ENCODE peak calls at places on chromosomes 16 and 17, in six cellular contexts. J is GM12878, M is neural progenitor cell, F is PC-3, K is K562, S is H1. C is an unnamed sample.

GRCh38 chr17:6195123-6195522 is 124.9 kb downstream of the WSCD1 start:
- DNase-seq in J (no peak), M (no peak), F (no peak), K (no peak), S (no peak), C (no peak)

GRCh38 chr17:49580981-49581644 is 5.4 kb downstream of the NXPH3 start:
- DNase-seq in J (no peak), M (no peak), F (no peak), K (no peak), S (no peak), C (no peak)

GRCh38 chr16:22395960-22396359 is 21.5 kb upstream of the CDR2 start:
- DNase-seq in J (no peak), M (no peak), F (no peak), K (no peak), S (no peak), C (no peak)

GRCh38 chr17:80605326-80606066 is 60.9 kb downstream of the RPTOR start:
- DNase-seq in J (peak; percentile 85), M (no peak), F (peak; percentile 90), K (peak; percentile 33), S (no peak), C (no peak)

GRCh38 chr17:62134397-62134796 is 69.3 kb upstream of the MED13 start:
- DNase-seq in J (no peak), M (no peak), F (no peak), K (no peak), S (no peak), C (no peak)

GRCh38 chr16:50402298-50402895 is 33.6 kb upstream of the BRD7 start:
- DNase-seq in J (no peak), M (no peak), F (no peak), K (no peak), S (no peak), C (no peak)

GRCh38 chr16:57739756-57740422 is 4.3 kb downstream of the KATNB1 start:
- DNase-seq in J (no peak), M (no peak), F (no peak), K (no peak), S (no peak), C (no peak)

GRCh38 chr16:87675111-87675510 is 72.8 kb downstream of the JPH3 start:
- DNase-seq in J (no peak), M (peak; percentile 32), F (no peak), K (no peak), S (no peak), C (no peak)

GRCh38 chr16:67257486-67258159 is 8.8 kb downstream of the SLC9A5 start:
- DNase-seq in J (no peak), M (no peak), F (no peak), K (no peak), S (no peak), C (no peak)

GRCh38 chr17:574061-574460 is 140.6 kb downstream of the VPS53 start:
- DNase-seq in J (no peak), M (no peak), F (no peak), K (no peak), S (no peak), C (no peak)

GRCh38 chr17:27049104-27049784 is 244.7 kb upstream of the WSB1 start:
- DNase-seq in J (no peak), M (no peak), F (peak; percentile 56), K (no peak), S (no peak), C (no peak)
- H3K9me3 ChIP-seq in J (no peaks in the 10 kb centered on the region), M (peaks cover 37% of the 10 kb centered on the region), F (no peaks in the 10 kb centered on the region), K (no peaks in the 10 kb centered on the region), S (peaks cover 68% of the 10 kb centered on the region), C (no peaks in the 10 kb centered on the region)

DNA sequence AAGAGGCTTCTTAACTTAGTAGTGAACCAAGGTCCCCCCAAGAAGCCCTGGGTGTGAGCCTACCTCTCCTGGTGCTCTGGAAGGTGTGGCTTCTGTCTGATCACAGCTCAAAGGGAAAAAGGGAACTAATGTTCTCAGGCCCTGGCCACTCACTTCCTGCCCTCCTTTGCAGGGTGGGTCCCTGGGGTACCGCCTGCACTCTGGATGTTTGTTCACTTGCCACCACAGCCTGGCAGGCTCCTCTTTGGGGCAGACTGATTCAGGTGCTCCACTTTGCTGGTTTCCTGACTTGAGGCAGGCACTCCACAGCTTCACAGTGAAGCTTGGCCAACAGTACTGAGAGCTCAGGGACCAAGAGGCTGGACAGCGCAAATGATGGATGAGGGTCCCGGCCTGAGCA is 5.9 kb upstream of the MYO15A start:
- DNase-seq in J (no peak), M (no peak), F (no peak), K (no peak), S (no peak), C (no peak)
- H3K9ac ChIP-seq in J (no peak overlapping the region), M (no peak overlapping the region), F (no peak overlapping the region), K (no peak overlapping the region), S (no peak overlapping the region), C (no peak overlapping the region)

GRCh38 chr17:74935585-74936469 is at the start of gene OTOP3:
- DNase-seq in J (no peak), M (peak; percentile 64), F (no peak), K (no peak), S (no peak), C (no peak)
- TF ChIP-seq EZH2 in J (no peak), M (peak; percentile 96), F (peak; percentile 92), K (no peak), S (peak; percentile 98), C (peak; percentile 41)

GRCh38 chr17:52681486-52681885 is 523.0 kb upstream of the CA10 start:
- DNase-seq in J (no peak), M (no peak), F (no peak), K (no peak), S (no peak), C (no peak)
- H3K9me3 ChIP-seq in J (no peaks in the 10 kb centered on the region), M (no peaks in the 10 kb centered on the region), F (peaks cover 40% of the 10 kb centered on the region), K (no peaks in the 10 kb centered on the region), S (peaks cover 3% of the 10 kb centered on the region), C (no peaks in the 10 kb centered on the region)

GRCh38 chr17:56779306-56779705 is 54.4 kb downstream of the C17orf67 start:
- DNase-seq in J (no peak), M (no peak), F (peak; percentile 23), K (no peak), S (no peak), C (no peak)
- H3K9ac ChIP-seq in J (no peak overlapping the region), M (no peak overlapping the region), F (peak overlapping the region; percentile 63), K (no peak overlapping the region), S (no peak overlapping the region), C (no peak overlapping the region)

GRCh38 chr17:39666601-39667261 is 1.5 kb upstream of the PNMT start:
- DNase-seq in J (no peak), M (no peak), F (no peak), K (peak; percentile 60), S (no peak), C (no peak)

GRCh38 chr17:39667262-39668140 is 752 bp upstream of the PNMT start:
- DNase-seq in J (no peak), M (peak; percentile 52), F (no peak), K (peak; percentile 93), S (no peak), C (no peak)

GRCh38 chr17:39669897-39670735 is 1.9 kb downstream of the PNMT start:
- DNase-seq in J (no peak), M (no peak), F (no peak), K (no peak), S (no peak), C (no peak)

GRCh38 chr17:39666231-39666600 is 1.1 kb downstream of the TCAP start:
- DNase-seq in J (no peak), M (no peak), F (no peak), K (no peak), S (no peak), C (no peak)

GRCh38 chr17:39668141-39668924 is at the start of gene PNMT:
- DNase-seq in J (no peak), M (peak; percentile 92), F (peak; percentile 60), K (peak; percentile 83), S (no peak), C (no peak)
- TF ChIP-seq EZH2 in J (no peak), M (peak; percentile 77), F (no peak), K (no peak), S (peak; percentile 30), C (no peak)

DNA sequence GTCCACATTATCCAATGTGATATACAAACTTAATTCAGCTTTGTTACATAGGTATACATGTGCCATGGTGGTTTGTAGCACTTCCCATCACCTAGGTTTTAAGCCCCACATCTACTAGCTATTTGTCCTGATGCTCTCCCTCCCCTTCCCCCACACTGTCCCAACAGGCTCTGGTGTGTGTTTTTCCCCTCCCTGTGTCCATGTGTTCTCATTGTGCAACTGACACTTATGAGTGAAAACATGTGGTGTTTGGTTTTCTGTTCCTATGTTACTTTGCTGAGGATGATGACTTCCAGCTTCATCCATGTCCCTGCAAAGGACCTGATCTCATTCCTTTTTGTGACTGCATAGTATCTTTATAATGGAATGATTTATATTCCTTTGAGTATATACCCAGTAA is 196.7 kb downstream of the CDH11 start:
- DNase-seq in J (no peak), M (no peak), F (no peak), K (no peak), S (no peak), C (no peak)
- H3K9me3 ChIP-seq in J (no peaks in the 10 kb centered on the region), M (peaks cover 14% of the 10 kb centered on the region), F (no peaks in the 10 kb centered on the region), K (no peaks in the 10 kb centered on the region), S (peaks cover 3% of the 10 kb centered on the region), C (no peaks in the 10 kb centered on the region)

C was measured in SK-N-MC.